ENCODE peak calls at places on chromosomes 12 and 14, in four cellular contexts. K is tibial artery, G is left lung, F is A549. A is an unnamed sample. For H3K9me3, the result is how much of the 10 kb centered on the place peaks cover.

GRCh38 chr12:52821826-52822660 is 8.1 kb upstream of the KRT4 start:
- DNase-seq in K (no peak), G (no peak), F (peak), A (no peak)

GRCh38 chr12:122437656-122438121 is 15.2 kb upstream of the CLIP1 start:
- DNase-seq in F (no peak), K (peak), G (no peak), A (peak)

GRCh38 chr14:90732142-90732541 is 84.1 kb downstream of the TTC7B start:
- DNase-seq in G (no peak), K (no peak), F (no peak), A (no peak)

GRCh38 chr12:106181416-106182114 is 42.8 kb upstream of the NUAK1 start:
- DNase-seq in K (no peak), G (no peak), F (no peak), A (no peak)

GRCh38 chr12:122979908-122980191 is 631 bp upstream of the ARL6IP4 start:
- DNase-seq in G (no peak), K (no peak), F (no peak), A (no peak)

GRCh38 chr12:10974965-10975364 is 11.7 kb downstream of the TAS2R50 start:
- DNase-seq in K (no peak), G (no peak), F (no peak), A (no peak)

GRCh38 chr12:1716215-1716862 is 25.5 kb downstream of the ADIPOR2 start:
- DNase-seq in G (no peak), F (no peak), K (no peak), A (no peak)

GRCh38 chr12:116398193-116398592 is 120.7 kb upstream of the MED13L start:
- DNase-seq in G (no peak), K (no peak), F (no peak), A (no peak)

GRCh38 chr12:224330-224729 is 10.4 kb upstream of the SLC6A12 start:
- DNase-seq in G (no peak), F (no peak), K (no peak), A (no peak)

GRCh38 chr14:73633115-73633514 is 11.7 kb upstream of the DNAL1 start:
- DNase-seq in K (no peak), G (no peak), F (no peak), A (no peak)

GRCh38 chr12:68352067-68352466 is 19.9 kb upstream of the MDM1 start:
- DNase-seq in F (peak), G (no peak), K (no peak), A (no peak)

GRCh38 chr12:31517994-31518393 is 72.9 kb downstream of the DENND5B start:
- DNase-seq in K (no peak), F (no peak), G (no peak), A (no peak)

GRCh38 chr14:90381011-90381790 is 15.6 kb upstream of the CALM1 start:
- DNase-seq in F (no peak), G (no peak), K (peak), A (peak)

GRCh38 chr12:63905523-63905922 is 61.0 kb downstream of the SRGAP1 start:
- DNase-seq in G (no peak), K (no peak), F (peak), A (no peak)

GRCh38 chr14:45041641-45042040 is 42.3 kb upstream of the PRPF39 start:
- DNase-seq in F (no peak), G (no peak), K (no peak), A (no peak)

GRCh38 chr12:50120521-50120920 is 8.5 kb downstream of the COX14 start:
- DNase-seq in G (no peak), F (no peak), K (no peak), A (no peak)

GRCh38 chr12:41621288-41621687 is 433.2 kb downstream of the PDZRN4 start:
- DNase-seq in K (no peak), F (no peak), G (no peak), A (no peak)

GRCh38 chr12:105705765-105706164 is 375.3 kb downstream of the C12orf75 start:
- DNase-seq in F (peak), G (no peak), K (peak), A (peak)

GRCh38 chr12:112148031-112148513 is 22.7 kb downstream of the TRAFD1 start:
- DNase-seq in K (no peak), G (no peak), F (peak), A (no peak)

GRCh38 chr12:6374028-6374780 is 1.2 kb downstream of the SCNN1A start:
- DNase-seq in G (no peak), K (no peak), F (no peak), A (no peak)

GRCh38 chr14:104152686-104153398 is 14.5 kb downstream of the KIF26A start:
- DNase-seq in K (no peak), F (no peak), G (no peak), A (no peak)

GRCh38 chr12:53867216-53868012 is 71.2 kb upstream of the HOXC13 start:
- DNase-seq in K (no peak), G (no peak), F (peak), A (no peak)

GRCh38 chr12:74794522-74794921 is 256.9 kb downstream of the ATXN7L3B start:
- DNase-seq in K (no peak), G (no peak), F (no peak), A (no peak)

GRCh38 chr12:103547929-103548328 is 39.1 kb upstream of the STAB2 start:
- DNase-seq in G (no peak), F (no peak), K (no peak), A (no peak)

GRCh38 chr12:128069359-128069997 is 197.5 kb upstream of the TMEM132C start:
- DNase-seq in F (peak), K (no peak), G (no peak), A (no peak)

GRCh38 chr12:115423546-115423987 is 739.6 kb upstream of the TBX3 start:
- DNase-seq in G (no peak), F (peak), K (no peak), A (no peak)

GRCh38 chr14:93010543-93011541 is 87.9 kb downstream of the CHGA start:
- DNase-seq in G (no peak), F (no peak), K (no peak), A (no peak)

GRCh38 chr12:43273467-43273866 is 278.5 kb downstream of the ADAMTS20 start:
- DNase-seq in K (no peak), F (no peak), G (no peak), A (no peak)

GRCh38 chr12:47982770-47983169 is 19.4 kb downstream of the TMEM106C start:
- DNase-seq in K (no peak), F (no peak), G (no peak), A (no peak)

GRCh38 chr12:68259318-68259940 is 6.0 kb upstream of the IL22 start:
- DNase-seq in K (no peak), F (no peak), G (no peak), A (no peak)

GRCh38 chr14:61491224-61491623 is 169.8 kb downstream of the PRKCH start:
- DNase-seq in K (no peak), G (no peak), F (peak), A (no peak)

GRCh38 chr12:133061954-133062353 is 18.8 kb upstream of the ZNF140 start:
- DNase-seq in K (no peak), F (no peak), G (no peak), A (no peak)

GRCh38 chr12:133058203-133059125 is 21.2 kb downstream of the ZNF84 start:
- DNase-seq in F (peak), K (no peak), G (no peak), A (no peak)

DNA sequence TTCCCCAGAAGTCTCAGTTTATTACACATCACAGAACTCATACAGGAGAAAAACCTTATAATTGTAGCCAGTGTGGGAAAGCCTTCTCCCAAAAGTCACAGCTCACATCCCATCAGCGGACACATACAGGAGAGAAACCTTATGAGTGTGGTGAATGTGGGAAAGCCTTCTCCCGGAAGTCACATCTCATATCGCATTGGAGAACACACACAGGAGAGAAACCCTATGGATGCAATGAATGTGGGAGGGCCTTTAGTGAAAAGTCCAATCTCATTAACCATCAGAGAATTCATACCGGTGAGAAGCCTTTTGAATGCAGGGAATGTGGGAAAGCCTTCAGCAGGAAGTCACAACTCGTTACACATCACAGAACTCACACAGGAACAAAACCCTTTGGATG is 20.1 kb downstream of the ZNF84 start:
- DNase-seq in F (peak), K (no peak), G (no peak), A (no peak)
- H3K9me3 ChIP-seq in F (half or more), K (half or more), G (half or more), A (half or more)

DNA sequence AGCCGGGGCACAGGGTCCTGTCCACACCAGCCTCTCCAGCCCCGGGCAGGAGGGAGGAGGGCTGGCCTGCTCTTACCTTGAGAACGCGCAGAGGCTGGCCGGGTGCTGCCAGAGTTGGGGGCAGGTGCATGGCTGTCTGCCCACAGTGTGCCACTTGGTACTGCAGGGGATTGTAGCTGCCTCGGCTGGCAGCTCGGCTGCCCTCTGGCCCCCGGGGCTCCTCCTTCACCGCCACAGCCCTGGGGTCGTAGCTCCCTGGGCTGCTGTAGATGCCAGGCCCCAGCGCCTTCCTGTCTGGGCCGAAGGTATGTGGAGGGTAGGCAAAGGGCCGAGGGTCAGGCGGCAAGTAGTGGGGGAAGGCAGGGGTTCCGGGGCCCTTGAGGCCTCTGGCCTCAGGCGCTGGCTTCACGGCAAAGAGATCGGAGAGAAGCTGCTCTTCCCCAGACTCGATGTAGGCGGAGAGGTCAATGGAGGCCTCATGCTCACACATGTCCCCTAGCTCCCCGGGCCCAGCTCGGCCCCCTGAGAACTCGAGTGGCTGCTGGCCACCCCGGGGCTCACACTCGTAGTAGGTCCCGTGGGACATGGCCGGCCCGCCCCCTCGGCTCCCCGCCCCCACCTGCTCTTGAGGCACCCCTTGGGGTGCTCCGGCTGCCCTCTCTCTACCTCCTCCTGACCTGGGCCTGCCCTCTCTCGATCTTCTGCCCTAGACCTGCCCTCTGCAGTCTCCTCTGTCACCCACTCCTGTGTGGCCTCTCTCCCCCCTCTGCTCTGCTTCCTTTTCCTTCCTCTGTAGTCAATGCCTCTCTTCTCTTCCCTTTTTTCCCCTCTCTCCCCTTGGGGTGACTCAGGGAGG is at the start of gene CEBPE:
- DNase-seq in K (peak), G (peak), F (no peak), A (no peak)
- H3K27ac ChIP-seq in K (no peak), G (peak), F (no peak), A (no peak)

GRCh38 chr12:132129007-132129406 is 15.1 kb downstream of the DDX51 start:
- DNase-seq in K (peak), F (no peak), G (no peak), A (no peak)

GRCh38 chr12:132130690-132131089 is 13.4 kb downstream of the DDX51 start:
- DNase-seq in F (no peak), G (no peak), K (peak), A (no peak)

GRCh38 chr12:132131952-132132351 is 12.2 kb downstream of the DDX51 start:
- DNase-seq in F (no peak), G (no peak), K (peak), A (no peak)

GRCh38 chr12:132132609-132133430 is 11.3 kb downstream of the DDX51 start:
- DNase-seq in G (no peak), K (no peak), F (no peak), A (peak)

DNA sequence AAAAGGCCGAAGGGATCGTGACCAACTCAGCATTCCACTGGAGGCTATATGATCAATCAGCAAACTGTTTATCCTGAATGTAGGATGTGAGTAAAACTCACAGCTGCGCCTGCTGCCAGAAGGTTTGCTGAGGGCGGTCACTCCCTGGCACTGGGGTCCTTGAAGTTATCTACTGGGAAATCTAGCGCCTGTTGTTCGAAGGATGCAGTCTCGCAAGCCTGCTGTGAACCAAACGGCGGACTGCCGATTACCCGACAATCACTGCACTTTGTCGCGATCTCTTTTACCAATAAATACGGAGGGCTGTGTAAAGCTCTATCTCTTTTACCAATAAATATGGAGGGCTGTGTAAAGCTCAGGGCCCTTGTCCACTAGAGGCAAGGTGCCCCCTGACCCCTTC is 12.9 kb downstream of the DDX51 start:
- DNase-seq in G (no peak), K (peak), F (no peak), A (no peak)
- H3K9me3 ChIP-seq in G (under half), K (under half), F (under half), A (under half)

DNA sequence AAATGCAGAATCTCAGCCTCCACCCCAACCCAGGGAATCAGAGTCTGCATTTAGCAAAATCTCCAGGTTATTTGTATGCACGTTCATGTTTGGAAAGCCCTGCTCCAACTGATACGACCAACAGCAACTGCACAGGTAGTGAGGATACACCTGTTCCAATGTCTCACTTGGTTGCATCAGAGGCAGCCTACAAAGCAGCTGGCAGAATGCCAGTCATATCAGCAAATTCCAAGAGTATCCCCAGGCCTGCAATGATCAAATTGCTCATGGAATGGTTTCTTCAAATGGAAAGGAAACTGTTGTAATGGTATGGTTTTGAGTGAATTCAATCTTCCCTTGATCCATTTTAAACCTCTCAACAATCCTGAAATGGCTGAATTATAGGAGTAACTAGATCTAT is 75.4 kb downstream of the GRIP1 start:
- DNase-seq in G (no peak), F (no peak), K (no peak), A (no peak)
- H3K27ac ChIP-seq in G (no peak), F (no peak), K (no peak), A (no peak)

DNA sequence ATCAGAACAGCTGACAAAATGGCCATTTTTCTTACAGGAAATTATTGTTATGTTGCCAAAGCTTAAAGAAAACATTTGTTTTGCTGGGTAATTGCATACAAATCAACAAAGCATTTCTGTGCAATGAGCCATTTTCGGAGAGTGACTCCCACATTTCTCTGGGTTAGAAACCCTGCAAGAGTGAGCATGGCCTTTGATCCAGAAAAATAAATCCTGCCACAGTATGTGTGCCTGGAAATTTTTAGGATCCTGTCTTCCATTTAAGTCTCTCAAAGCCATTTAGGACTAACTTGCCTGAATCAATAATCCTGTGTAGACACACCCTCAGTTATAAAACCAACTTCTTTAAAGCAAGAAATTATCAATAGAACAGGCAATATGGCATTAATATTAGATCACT is 617 bp downstream of the SLCO1A2 start:
- DNase-seq in G (no peak), K (no peak), F (no peak), A (no peak)
- H3K9me3 ChIP-seq in G (under half), K (under half), F (under half), A (under half)

GRCh38 chr14:99034711-99035171 is 237.3 kb downstream of the BCL11B start:
- DNase-seq in G (no peak), F (no peak), K (peak), A (no peak)

GRCh38 chr14:99035712-99036593 is 236.0 kb downstream of the BCL11B start:
- DNase-seq in F (peak), G (peak), K (peak), A (peak)

GRCh38 chr14:99036594-99037293 is 235.3 kb downstream of the BCL11B start:
- DNase-seq in F (no peak), K (peak), G (no peak), A (peak)

GRCh38 chr14:99033951-99034350 is 238.0 kb downstream of the BCL11B start:
- DNase-seq in K (peak), F (no peak), G (no peak), A (no peak)

DNA sequence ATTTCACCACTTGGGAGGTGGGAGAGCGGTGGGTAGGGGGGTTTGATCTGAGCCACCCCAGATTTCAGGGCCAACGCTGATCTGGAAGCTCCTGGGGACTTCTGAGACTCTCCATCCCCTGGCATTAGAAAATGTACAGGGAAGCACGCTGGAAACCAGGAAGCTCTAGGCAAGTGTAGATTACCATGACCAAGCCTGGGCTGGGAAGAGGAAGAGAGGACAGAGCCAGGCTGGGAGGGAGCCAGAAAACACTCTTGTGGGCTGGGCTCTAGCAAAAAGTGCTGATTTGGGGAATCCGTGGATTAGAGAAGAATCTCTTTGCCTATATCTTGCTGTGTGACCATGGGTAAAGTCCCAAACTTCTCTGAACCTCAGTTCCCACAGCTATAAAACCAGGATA is 236.7 kb downstream of the BCL11B start:
- DNase-seq in F (no peak), K (peak), G (no peak), A (peak)
- H3K27ac ChIP-seq in F (peak), K (peak), G (peak), A (no peak)

GRCh38 chr14:68983210-68983609 is 4.1 kb upstream of the ACTN1 start:
- DNase-seq in G (no peak), K (no peak), F (no peak), A (no peak)
- H3K9me3 ChIP-seq in G (under half), K (under half), F (under half), A (under half)